ENCODE peak calls at places on chromosome 18, in four cellular contexts. S is tibial artery, N is fibroblast of the aortic adventitia, J is NB4. O is an unnamed sample.

GRCh38 chr18:63073481-63073880 is 246.1 kb downstream of the BCL2 start:
- DNase-seq in J (peak), S (no peak), N (no peak), O (peak)

GRCh38 chr18:4453712-4454547 is 1.2 kb downstream of the DLGAP1 start:
- DNase-seq in J (no peak), N (no peak), S (no peak), O (no peak)

GRCh38 chr18:62878305-62878704 is 163.0 kb downstream of the PHLPP1 start:
- DNase-seq in S (no peak), J (no peak), N (peak), O (no peak)

GRCh38 chr18:79353238-79353637 is 42.5 kb upstream of the NFATC1 start:
- DNase-seq in N (no peak), J (peak), S (no peak), O (no peak)

GRCh38 chr18:8785261-8785660 is 79.9 kb downstream of the MTCL1 start:
- DNase-seq in J (no peak), S (no peak), N (no peak), O (no peak)

GRCh38 chr18:79902640-79903039 is 48.8 kb downstream of the SLC66A2 start:
- DNase-seq in S (peak), N (no peak), J (no peak), O (no peak)

GRCh38 chr18:34697891-34698290 is 12.2 kb upstream of the DTNA start:
- DNase-seq in J (no peak), S (no peak), N (no peak), O (no peak)

GRCh38 chr18:47901624-47902362 is 28.7 kb downstream of the SMAD2 start:
- DNase-seq in S (no peak), N (no peak), J (peak), O (no peak)

GRCh38 chr18:78813156-78813555 is 166.5 kb upstream of the SALL3 start:
- DNase-seq in S (no peak), J (no peak), N (no peak), O (no peak)

GRCh38 chr18:44031063-44031462 is 649.6 kb upstream of the SETBP1 start:
- DNase-seq in N (no peak), J (no peak), S (no peak), O (no peak)

GRCh38 chr18:48639772-48640432 is 101.1 kb downstream of the CTIF start:
- DNase-seq in J (peak), N (no peak), S (peak), O (no peak)

GRCh38 chr18:8403713-8404112 is 205.5 kb upstream of the RAB12 start:
- DNase-seq in N (no peak), S (no peak), J (no peak), O (no peak)

GRCh38 chr18:22210331-22210754 is 41.0 kb downstream of the GATA6 start:
- DNase-seq in J (no peak), S (no peak), N (peak), O (no peak)

GRCh38 chr18:9404565-9405060 is 70.0 kb downstream of the TWSG1 start:
- DNase-seq in S (no peak), N (no peak), J (no peak), O (no peak)

GRCh38 chr18:23186781-23187180 is 51.5 kb downstream of the CABLES1 start:
- DNase-seq in S (no peak), N (no peak), J (no peak), O (no peak)

GRCh38 chr18:3248670-3249359 is 1.2 kb downstream of the MYL12A start:
- DNase-seq in S (no peak), N (peak), J (peak), O (peak)

GRCh38 chr18:60235164-60235563 is 137.4 kb downstream of the MC4R start:
- DNase-seq in S (no peak), N (no peak), J (no peak), O (no peak)

GRCh38 chr18:75247601-75248421 is 37.2 kb downstream of the TSHZ1 start:
- DNase-seq in J (peak), S (no peak), N (peak), O (no peak)

GRCh38 chr18:56393870-56394269 is 244.5 kb downstream of the TXNL1 start:
- DNase-seq in J (no peak), N (no peak), S (no peak), O (no peak)

GRCh38 chr18:25349926-25350560 is 1.9 kb downstream of the ZNF521 start:
- DNase-seq in J (no peak), N (peak), S (peak), O (no peak)

GRCh38 chr18:46630160-46630559 is 26.9 kb downstream of the LOXHD1 start:
- DNase-seq in J (peak), S (no peak), N (no peak), O (no peak)

GRCh38 chr18:68972176-68972575 is 174.3 kb downstream of the CCDC102B start:
- DNase-seq in J (no peak), N (no peak), S (no peak), O (no peak)

GRCh38 chr18:62713651-62714247 is 1.6 kb upstream of the PHLPP1 start:
- DNase-seq in N (no peak), J (no peak), S (no peak), O (no peak)

GRCh38 chr18:26804474-26804873 is 61.0 kb downstream of the AQP4 start:
- DNase-seq in N (no peak), J (peak), S (no peak), O (no peak)
- TF ChIP-seq CTCF in N (no peak), J (no peak), S (no peak), O (peak)

GRCh38 chr18:13418013-13418710 is 199.6 kb downstream of the LDLRAD4 start:
- DNase-seq in S (no peak), N (no peak), J (no peak), O (no peak)

GRCh38 chr18:13416848-13417247 is 198.3 kb downstream of the LDLRAD4 start:
- DNase-seq in J (no peak), N (no peak), S (no peak), O (no peak)

GRCh38 chr18:13415736-13416135 is 197.2 kb downstream of the LDLRAD4 start:
- DNase-seq in J (no peak), N (no peak), S (no peak), O (no peak)

GRCh38 chr18:13414542-13414941 is 196.0 kb downstream of the LDLRAD4 start:
- DNase-seq in S (no peak), J (no peak), N (no peak), O (no peak)

DNA sequence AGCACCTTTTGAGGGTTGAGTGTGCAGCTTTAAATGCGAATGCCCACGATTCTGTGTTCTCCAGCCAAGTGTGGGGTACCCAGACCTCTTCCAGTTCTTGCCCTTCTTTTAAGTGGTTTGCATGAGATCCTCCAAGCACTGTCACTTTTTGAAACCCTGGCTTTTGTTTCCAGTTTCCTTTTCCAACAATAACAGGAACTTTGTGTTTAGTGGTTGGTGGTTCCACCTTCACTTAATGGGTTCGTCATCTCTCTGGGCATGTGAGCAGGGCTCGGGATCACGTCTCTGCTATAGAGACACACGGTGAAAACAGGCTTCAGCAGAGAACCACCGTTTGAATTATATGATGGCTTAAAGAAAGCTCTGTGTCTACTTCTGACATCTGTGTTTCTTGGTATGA is 197.6 kb downstream of the LDLRAD4 start:
- DNase-seq in J (no peak), S (no peak), N (peak), O (no peak)
- H3K4me3 ChIP-seq in J (no peak), S (no peak), N (no peak), O (no peak)

GRCh38 chr18:54777118-54777791 is 51.0 kb upstream of the RAB27B start:
- DNase-seq in S (no peak), N (no peak), J (no peak), O (no peak)

GRCh38 chr18:54776282-54776977 is 51.8 kb upstream of the RAB27B start:
- DNase-seq in N (peak), S (no peak), J (peak), O (no peak)

GRCh38 chr18:54774971-54775665 is 53.2 kb upstream of the RAB27B start:
- DNase-seq in N (peak), S (no peak), J (no peak), O (no peak)

GRCh38 chr18:54774423-54774822 is 53.9 kb upstream of the RAB27B start:
- DNase-seq in J (no peak), S (no peak), N (peak), O (no peak)

GRCh38 chr18:54775686-54776085 is 52.6 kb upstream of the RAB27B start:
- DNase-seq in J (peak), S (no peak), N (peak), O (no peak)
- TF ChIP-seq CTCF in J (no peak), S (no peak), N (peak), O (no peak)

DNA sequence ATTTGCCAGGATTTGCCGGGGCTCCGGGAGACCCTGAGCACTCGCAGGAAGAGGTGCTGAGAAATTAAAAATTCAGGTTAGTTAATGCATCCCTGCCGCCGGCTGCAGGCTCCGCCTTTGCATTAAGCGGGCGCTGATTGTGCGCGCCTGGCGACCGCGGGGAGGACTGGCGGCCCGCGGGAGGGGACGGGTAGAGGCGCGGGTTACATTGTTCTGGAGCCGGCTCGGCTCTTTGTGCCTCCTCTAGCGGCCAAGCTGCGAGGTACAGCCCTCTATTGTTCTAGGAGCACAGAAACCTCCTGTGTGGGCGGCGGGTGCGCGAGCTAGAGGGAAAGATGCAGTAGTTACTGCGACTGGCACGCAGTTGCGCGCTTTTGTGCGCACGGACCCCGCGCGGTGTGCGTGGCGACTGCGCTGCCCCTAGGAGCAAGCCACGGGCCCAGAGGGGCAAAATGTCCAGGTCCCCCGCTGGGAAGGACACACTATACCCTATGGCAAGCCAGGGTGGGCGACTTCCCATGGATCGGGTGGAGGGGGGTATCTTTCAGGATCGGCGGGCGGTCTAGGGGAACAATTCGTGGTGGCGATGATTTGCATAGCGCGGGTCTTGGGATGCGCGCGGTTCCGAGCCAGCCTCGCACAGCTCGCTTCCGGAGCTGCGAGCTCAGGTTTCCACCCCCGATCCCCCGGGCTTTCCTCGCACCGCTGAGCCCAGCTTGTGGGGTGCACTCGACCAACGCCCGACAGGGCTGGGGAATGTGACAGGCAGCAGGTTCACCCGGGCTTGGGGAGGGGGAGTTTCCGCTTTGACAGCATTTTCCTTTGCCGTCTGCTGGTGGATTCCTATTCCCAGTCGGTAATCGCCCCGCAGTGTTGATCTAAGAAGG is 2.9 kb downstream of the ONECUT2 start:
- DNase-seq in N (peak), S (no peak), J (peak), O (peak)
- H3K4me3 ChIP-seq in N (peak), S (no peak), J (no peak), O (peak)

DNA sequence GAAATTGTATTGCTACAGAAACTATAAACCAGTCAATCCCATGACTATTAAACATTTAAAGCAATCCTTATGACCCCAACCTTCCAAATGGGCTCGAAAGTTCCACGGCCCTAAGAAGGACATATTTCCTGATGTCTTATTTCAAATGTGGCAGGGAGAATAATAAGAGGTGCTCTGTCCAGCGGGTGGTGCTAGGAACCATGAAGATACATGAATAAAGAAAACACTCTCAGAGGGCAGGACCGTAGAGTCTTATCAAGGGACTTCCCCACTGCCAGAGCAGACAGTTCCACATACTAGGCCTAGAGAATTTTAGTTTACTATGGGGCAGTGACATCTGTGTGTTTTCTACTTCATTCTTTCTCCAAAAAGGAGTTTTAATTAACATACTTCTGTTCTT is 187.1 kb upstream of the PIK3C3 start:
- DNase-seq in S (no peak), J (peak), N (peak), O (no peak)
- TF ChIP-seq CTCF in S (no peak), J (no peak), N (no peak), O (peak)

GRCh38 chr18:70382992-70383717 is 94.3 kb downstream of the SOCS6 start:
- DNase-seq in J (no peak), N (no peak), S (no peak), O (no peak)
- H3K4me3 ChIP-seq in J (no peak), N (no peak), S (no peak), O (no peak)

DNA sequence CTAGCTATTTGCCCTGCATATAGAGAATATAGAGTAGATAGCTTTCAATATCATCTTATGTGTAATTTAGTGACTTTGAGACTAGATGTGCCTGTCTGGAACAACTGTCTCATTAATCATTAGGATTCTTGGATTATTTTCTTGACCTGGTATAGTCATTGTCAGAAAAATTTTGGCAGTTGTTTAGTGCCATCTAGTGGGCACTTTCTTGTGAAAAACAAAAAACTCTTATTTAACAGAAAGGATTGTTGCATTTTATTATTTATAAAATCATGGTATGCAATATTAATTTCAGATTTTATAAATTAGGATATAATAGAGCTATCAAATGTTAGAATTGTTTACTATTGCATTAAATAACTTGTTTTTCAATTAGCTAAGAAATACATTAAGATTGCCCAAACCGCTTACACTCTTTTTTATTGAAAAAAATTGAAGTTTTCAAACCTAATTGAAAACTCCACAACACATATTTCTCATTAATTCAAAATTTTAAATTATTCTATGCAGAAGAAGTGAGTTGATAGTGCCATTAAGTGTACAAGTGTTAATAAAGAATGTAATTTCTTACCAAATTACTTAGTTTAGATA is 80.3 kb downstream of the DYNAP start:
- DNase-seq in N (peak), S (no peak), J (peak), O (peak)
- TF ChIP-seq CTCF in N (peak), S (peak), J (no peak), O (peak)

DNA sequence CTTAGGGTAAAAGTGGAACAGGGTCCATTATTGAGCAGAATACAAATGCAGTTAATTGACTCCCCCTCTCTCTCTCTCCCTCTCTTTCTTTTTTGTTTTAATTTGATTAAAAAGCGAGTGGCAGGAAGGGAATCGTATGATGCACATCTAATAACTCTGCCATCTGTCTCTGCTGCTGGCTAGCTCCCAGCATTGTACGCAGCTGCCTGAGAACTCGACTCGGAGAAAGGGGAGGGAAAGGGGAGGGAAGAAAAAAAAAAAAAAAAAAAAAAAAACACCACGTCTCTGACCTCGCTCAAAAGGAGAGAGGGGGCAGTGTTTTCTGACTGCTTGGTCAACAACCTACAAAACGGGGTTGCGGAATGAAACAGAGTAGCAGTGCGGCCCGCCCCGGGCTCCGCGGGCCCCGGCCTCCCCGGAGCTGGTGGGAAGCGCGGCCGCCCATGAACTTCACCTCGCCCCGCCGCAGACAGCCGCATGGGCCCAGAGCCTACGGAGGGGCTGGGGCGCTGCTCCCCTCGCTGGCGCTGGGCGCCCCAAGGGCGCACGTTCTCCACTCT is 265.7 kb downstream of the TCF4 start:
- DNase-seq in N (peak), S (peak), J (peak), O (peak)
- H3K4me3 ChIP-seq in N (peak), S (peak), J (no peak), O (peak)

GRCh38 chr18:11104307-11104706 is 45.1 kb downstream of the PIEZO2 start:
- DNase-seq in S (no peak), N (no peak), J (no peak), O (no peak)
- TF ChIP-seq CTCF in S (no peak), N (no peak), J (no peak), O (no peak)

DNA sequence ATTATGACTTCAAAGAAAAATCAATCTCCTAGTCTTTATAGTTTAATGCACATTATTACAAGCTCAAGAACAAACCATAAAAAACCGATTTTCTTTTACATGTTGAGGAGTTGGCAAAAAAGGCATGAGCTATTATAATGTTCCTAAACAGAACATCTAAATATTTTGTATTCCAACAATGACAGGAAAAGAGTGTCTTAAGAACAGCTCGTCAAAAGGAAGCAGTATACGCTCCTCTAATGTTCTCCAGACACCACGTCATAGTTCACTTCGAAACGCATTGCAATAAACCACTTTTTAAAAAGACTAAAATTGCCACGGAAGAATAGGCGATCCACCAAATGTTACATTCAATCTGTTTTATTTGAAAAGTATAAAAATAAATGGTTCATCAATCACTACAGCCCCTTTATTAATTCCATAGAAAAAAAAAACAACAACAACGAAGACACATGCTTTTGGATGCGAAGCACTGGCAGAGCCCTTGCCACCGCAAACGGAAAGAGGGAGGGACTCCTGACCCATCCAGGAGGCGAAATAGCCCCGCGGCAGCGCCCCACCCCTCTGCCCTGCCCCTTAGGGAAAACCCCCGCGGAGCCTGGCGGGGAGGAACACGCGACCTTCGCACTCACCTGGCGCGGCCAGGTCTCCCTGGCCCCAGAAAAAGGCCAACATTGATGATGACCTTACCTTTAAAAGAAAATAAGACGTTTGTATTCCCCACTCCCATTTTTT is 45.8 kb downstream of the MBP start:
- DNase-seq in S (no peak), J (peak), N (peak), O (no peak)
- H3K4me3 ChIP-seq in S (peak), J (peak), N (peak), O (no peak)